ENCODE peak calls at places on chromosomes 3 and 15, in four cellular contexts. One of them, this sample, is unnamed.

GRCh38 chr15:69388259-69388658 is 25.9 kb upstream of the KIF23 start:
- DNase-seq in adrenal gland: peak; percentile 50
- DNase-seq in prostate gland: no peak
- DNase-seq in testis: no peak
- DNase-seq in this sample: no peak

GRCh38 chr15:79099692-79100091 is 9.1 kb upstream of the RASGRF1 start:
- DNase-seq in adrenal gland: no peak
- DNase-seq in prostate gland: no peak
- DNase-seq in testis: no peak
- DNase-seq in this sample: peak; percentile 43

GRCh38 chr3:197953881-197954280 is 3.9 kb downstream of the RPL35A start:
- DNase-seq in adrenal gland: peak; percentile 89
- DNase-seq in prostate gland: no peak
- DNase-seq in testis: no peak
- DNase-seq in this sample: no peak

GRCh38 chr3:127389415-127389814 is 101.6 kb upstream of the PRR20G start:
- DNase-seq in adrenal gland: no peak
- DNase-seq in prostate gland: no peak
- DNase-seq in testis: no peak
- DNase-seq in this sample: peak; percentile 54

GRCh38 chr3:54987719-54988118 is 59.9 kb upstream of the LRTM1 start:
- DNase-seq in adrenal gland: no peak
- DNase-seq in prostate gland: no peak
- DNase-seq in testis: no peak
- DNase-seq in this sample: no peak

GRCh38 chr3:23668430-23668904 is 137.3 kb upstream of the UBE2E1 start:
- DNase-seq in adrenal gland: no peak
- DNase-seq in prostate gland: no peak
- DNase-seq in testis: no peak
- DNase-seq in this sample: no peak

GRCh38 chr3:168398371-168399030 is 302.8 kb upstream of the GOLIM4 start:
- DNase-seq in adrenal gland: no peak
- DNase-seq in prostate gland: no peak
- DNase-seq in testis: no peak
- DNase-seq in this sample: no peak

GRCh38 chr3:31539275-31539674 is 6.5 kb downstream of the STT3B start:
- DNase-seq in adrenal gland: no peak
- DNase-seq in prostate gland: no peak
- DNase-seq in testis: no peak
- DNase-seq in this sample: no peak

GRCh38 chr3:117477214-117477755 is 767.7 kb downstream of the TUSC7 start:
- DNase-seq in adrenal gland: no peak
- DNase-seq in prostate gland: no peak
- DNase-seq in testis: no peak
- DNase-seq in this sample: no peak

GRCh38 chr15:55320963-55321362 is 1.9 kb downstream of the PIGB start:
- DNase-seq in adrenal gland: no peak
- DNase-seq in prostate gland: no peak
- DNase-seq in testis: no peak
- DNase-seq in this sample: no peak

GRCh38 chr3:33047842-33048834 is 48.8 kb downstream of the GLB1 start:
- DNase-seq in adrenal gland: no peak
- DNase-seq in prostate gland: no peak
- DNase-seq in testis: no peak
- DNase-seq in this sample: no peak

GRCh38 chr3:106560451-106560966 is 691.7 kb upstream of the CBLB start:
- DNase-seq in adrenal gland: no peak
- DNase-seq in prostate gland: no peak
- DNase-seq in testis: no peak
- DNase-seq in this sample: no peak

GRCh38 chr3:53184701-53185100 is 23.7 kb downstream of the PRKCD start:
- DNase-seq in adrenal gland: no peak
- DNase-seq in prostate gland: no peak
- DNase-seq in testis: no peak
- DNase-seq in this sample: no peak

GRCh38 chr3:129015388-129016105 is 14.4 kb downstream of the EFCC1 start:
- DNase-seq in adrenal gland: peak; percentile 82
- DNase-seq in prostate gland: no peak
- DNase-seq in testis: no peak
- DNase-seq in this sample: no peak

GRCh38 chr15:98881526-98882517 is 125.8 kb downstream of the PGPEP1L start:
- DNase-seq in adrenal gland: no peak
- DNase-seq in prostate gland: no peak
- DNase-seq in testis: no peak
- DNase-seq in this sample: no peak

GRCh38 chr3:112759210-112759609 is 87.5 kb downstream of the CD200R1L start:
- DNase-seq in adrenal gland: no peak
- DNase-seq in prostate gland: no peak
- DNase-seq in testis: no peak
- DNase-seq in this sample: no peak

GRCh38 chr15:99467861-99468460 is 97.8 kb upstream of the MEF2A start:
- DNase-seq in adrenal gland: no peak
- DNase-seq in prostate gland: no peak
- DNase-seq in testis: no peak
- DNase-seq in this sample: no peak

GRCh38 chr15:49815506-49815905 is 194.7 kb downstream of the DTWD1 start:
- DNase-seq in adrenal gland: no peak
- DNase-seq in prostate gland: no peak
- DNase-seq in testis: no peak
- DNase-seq in this sample: no peak

GRCh38 chr3:9448071-9448470 is 50.7 kb downstream of the SETD5 start:
- DNase-seq in adrenal gland: no peak
- DNase-seq in prostate gland: no peak
- DNase-seq in testis: no peak
- DNase-seq in this sample: no peak

GRCh38 chr15:79050341-79050740 is 40.2 kb downstream of the RASGRF1 start:
- DNase-seq in adrenal gland: no peak
- DNase-seq in prostate gland: no peak
- DNase-seq in testis: no peak
- DNase-seq in this sample: no peak

GRCh38 chr3:151203053-151203420 is at the start of gene GPR171:
- DNase-seq in adrenal gland: no peak
- DNase-seq in prostate gland: no peak
- DNase-seq in testis: no peak
- DNase-seq in this sample: no peak

GRCh38 chr3:11096266-11097135 is 57.8 kb upstream of the HRH1 start:
- DNase-seq in adrenal gland: peak; percentile 88
- DNase-seq in prostate gland: no peak
- DNase-seq in testis: peak; percentile 69
- DNase-seq in this sample: peak; percentile 87

GRCh38 chr3:4060064-4060463 is 243.1 kb upstream of the SETMAR start:
- DNase-seq in adrenal gland: no peak
- DNase-seq in prostate gland: no peak
- DNase-seq in testis: no peak
- DNase-seq in this sample: no peak

GRCh38 chr15:101242999-101243336 is 8.9 kb downstream of the CHSY1 start:
- DNase-seq in adrenal gland: no peak
- DNase-seq in prostate gland: no peak
- DNase-seq in testis: no peak
- DNase-seq in this sample: peak; percentile 53

GRCh38 chr3:106176734-106177133 is 307.9 kb upstream of the CBLB start:
- DNase-seq in adrenal gland: no peak
- DNase-seq in prostate gland: no peak
- DNase-seq in testis: no peak
- DNase-seq in this sample: no peak

GRCh38 chr3:52299247-52299657 is 11.6 kb downstream of the GLYCTK start:
- DNase-seq in adrenal gland: no peak
- DNase-seq in prostate gland: no peak
- DNase-seq in testis: no peak
- DNase-seq in this sample: peak; percentile 70

GRCh38 chr3:42638339-42638842 is 15.1 kb upstream of the ZBTB47 start:
- DNase-seq in adrenal gland: no peak
- DNase-seq in prostate gland: no peak
- DNase-seq in testis: no peak
- DNase-seq in this sample: no peak

GRCh38 chr3:171088496-171088895 is 62.0 kb upstream of the SLC2A2 start:
- DNase-seq in adrenal gland: no peak
- DNase-seq in prostate gland: no peak
- DNase-seq in testis: no peak
- DNase-seq in this sample: no peak

GRCh38 chr15:95162069-95162468 is 930.7 kb downstream of the MCTP2 start:
- DNase-seq in adrenal gland: no peak
- DNase-seq in prostate gland: no peak
- DNase-seq in testis: no peak
- DNase-seq in this sample: no peak

GRCh38 chr3:12707425-12707824 is 43.5 kb upstream of the RAF1 start:
- DNase-seq in adrenal gland: no peak
- DNase-seq in prostate gland: no peak
- DNase-seq in testis: no peak
- DNase-seq in this sample: no peak

GRCh38 chr3:20375302-20375701 is 189.3 kb upstream of the SGO1 start:
- DNase-seq in adrenal gland: no peak
- DNase-seq in prostate gland: no peak
- DNase-seq in testis: no peak
- DNase-seq in this sample: no peak

GRCh38 chr3:114660124-114660523 is 366.3 kb downstream of the TIGIT start:
- DNase-seq in adrenal gland: peak; percentile 72
- DNase-seq in prostate gland: no peak
- DNase-seq in testis: peak; percentile 26
- DNase-seq in this sample: no peak

GRCh38 chr15:37550360-37551024 is 383.9 kb upstream of the TMCO5A start:
- DNase-seq in adrenal gland: no peak
- DNase-seq in prostate gland: no peak
- DNase-seq in testis: no peak
- DNase-seq in this sample: peak; percentile 65

GRCh38 chr15:65330934-65331645 is 26.6 kb downstream of the RNU5B-1 start:
- DNase-seq in adrenal gland: no peak
- DNase-seq in prostate gland: no peak
- DNase-seq in testis: no peak
- DNase-seq in this sample: peak; percentile 70

GRCh38 chr15:51281368-51281967 is 56.9 kb downstream of the CYP19A1 start:
- DNase-seq in adrenal gland: peak; percentile 81
- DNase-seq in prostate gland: peak; percentile 15
- DNase-seq in testis: peak; percentile 80
- DNase-seq in this sample: peak; percentile 92

DNA sequence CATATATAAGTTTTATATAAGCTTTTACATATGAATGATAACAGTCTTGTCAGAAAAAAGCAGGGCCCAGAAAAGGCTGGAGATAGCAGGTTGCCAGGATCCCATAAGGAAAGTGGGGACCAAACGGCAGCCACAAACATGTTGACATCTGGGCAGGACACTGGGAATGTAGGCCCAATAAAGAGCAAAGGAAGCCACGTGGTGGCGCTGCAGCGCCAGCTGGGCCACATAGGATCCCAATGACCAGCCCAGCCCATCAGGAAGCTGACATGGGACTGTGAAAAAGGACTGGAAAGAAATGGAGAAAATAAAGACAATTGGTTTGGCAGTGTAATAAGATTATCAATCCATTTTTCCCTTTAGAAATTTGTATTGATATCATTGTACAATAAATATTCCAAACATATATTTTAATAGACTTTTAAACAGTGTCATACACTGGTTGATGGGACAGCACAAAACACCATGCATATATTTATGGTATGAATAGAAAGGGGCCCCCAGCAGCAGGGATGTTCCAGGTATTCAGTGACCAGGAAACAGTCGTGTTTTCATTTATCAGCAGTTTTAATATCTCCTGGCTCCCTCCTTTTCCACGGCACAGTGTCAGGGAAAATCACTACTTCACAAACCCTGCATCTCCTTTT is 89.0 kb upstream of the STRIT1 start:
- DNase-seq in adrenal gland: peak; percentile 70
- DNase-seq in prostate gland: peak; percentile 48
- DNase-seq in testis: peak; percentile 91
- DNase-seq in this sample: peak; percentile 95
- TF ChIP-seq CTCF in adrenal gland: peak; percentile 45
- TF ChIP-seq CTCF in prostate gland: peak; percentile 50
- TF ChIP-seq CTCF in testis: no peak
- TF ChIP-seq CTCF in this sample: peak; percentile 94

GRCh38 chr3:111302073-111302472 is 230.5 kb downstream of the NECTIN3 start:
- DNase-seq in adrenal gland: no peak
- DNase-seq in prostate gland: no peak
- DNase-seq in testis: no peak
- DNase-seq in this sample: no peak
- H3K4me1 ChIP-seq in adrenal gland: no peaks in the 10 kb centered on the region
- H3K4me1 ChIP-seq in prostate gland: no peaks in the 10 kb centered on the region
- H3K4me1 ChIP-seq in testis: peaks cover 4% of the 10 kb centered on the region
- H3K4me1 ChIP-seq in this sample: no peaks in the 10 kb centered on the region

GRCh38 chr15:73996939-73997338 is 2.4 kb downstream of the PML start:
- DNase-seq in adrenal gland: peak; percentile 55
- DNase-seq in prostate gland: no peak
- DNase-seq in testis: no peak
- DNase-seq in this sample: no peak
- TF ChIP-seq CTCF in adrenal gland: no peak
- TF ChIP-seq CTCF in prostate gland: no peak
- TF ChIP-seq CTCF in testis: no peak
- TF ChIP-seq CTCF in this sample: no peak

GRCh38 chr3:58021962-58022361 is 13.7 kb downstream of the FLNB start:
- DNase-seq in adrenal gland: no peak
- DNase-seq in prostate gland: no peak
- DNase-seq in testis: no peak
- DNase-seq in this sample: no peak

GRCh38 chr3:58020740-58021071 is 12.5 kb downstream of the FLNB start:
- DNase-seq in adrenal gland: no peak
- DNase-seq in prostate gland: peak; percentile 65
- DNase-seq in testis: no peak
- DNase-seq in this sample: no peak

GRCh38 chr3:58019343-58019742 is 11.1 kb downstream of the FLNB start:
- DNase-seq in adrenal gland: no peak
- DNase-seq in prostate gland: no peak
- DNase-seq in testis: no peak
- DNase-seq in this sample: no peak

GRCh38 chr3:58022490-58022889 is 14.3 kb downstream of the FLNB start:
- DNase-seq in adrenal gland: no peak
- DNase-seq in prostate gland: no peak
- DNase-seq in testis: no peak
- DNase-seq in this sample: no peak

DNA sequence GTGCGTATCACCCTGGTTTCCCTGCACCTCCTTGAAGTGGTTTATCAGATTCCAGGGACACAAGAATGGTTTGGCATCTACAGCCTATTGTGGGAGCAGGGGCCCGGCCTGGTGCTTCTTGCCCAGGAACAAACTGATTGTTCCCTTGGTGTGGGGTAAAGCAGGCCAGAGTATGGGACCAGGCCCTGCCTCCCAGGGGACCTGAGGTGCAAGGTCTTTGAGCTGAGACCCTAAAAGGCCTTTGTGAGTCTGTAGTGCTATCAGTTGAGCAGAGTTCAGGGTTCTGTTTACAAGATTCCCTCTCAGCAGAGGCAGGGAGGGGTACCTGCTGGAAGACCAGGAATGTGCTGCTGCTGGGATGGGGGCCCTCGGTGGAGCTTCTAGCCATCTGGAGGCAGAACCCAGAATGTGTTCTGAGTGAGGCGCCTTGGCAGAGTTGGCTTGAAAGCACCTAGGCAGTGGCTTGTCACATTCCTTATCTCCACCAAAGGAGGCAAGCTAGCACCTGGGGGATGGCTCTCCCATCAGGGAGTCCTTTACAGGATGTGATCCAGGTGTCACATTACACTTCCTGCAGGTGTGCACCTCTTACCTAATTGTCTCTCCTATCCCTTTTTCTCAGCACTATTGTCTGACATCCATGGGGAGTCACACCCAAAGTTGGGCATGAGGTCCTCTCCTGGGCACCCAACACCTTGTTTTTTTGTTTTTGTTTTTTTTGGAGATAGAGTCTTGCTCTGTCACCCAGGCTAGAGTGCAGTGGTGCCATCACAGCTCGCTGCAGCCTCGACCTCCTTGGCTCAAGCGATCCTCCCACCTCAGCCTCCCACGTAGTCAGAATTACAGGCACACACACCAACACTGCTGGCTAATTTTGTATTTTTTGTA is 13.1 kb downstream of the FLNB start:
- DNase-seq in adrenal gland: no peak
- DNase-seq in prostate gland: no peak
- DNase-seq in testis: no peak
- DNase-seq in this sample: peak; percentile 95
- H3K4me1 ChIP-seq in adrenal gland: peaks cover 29% of the 10 kb centered on the region
- H3K4me1 ChIP-seq in prostate gland: peaks cover 49% of the 10 kb centered on the region
- H3K4me1 ChIP-seq in testis: peaks cover 48% of the 10 kb centered on the region
- H3K4me1 ChIP-seq in this sample: peaks cover 33% of the 10 kb centered on the region

This sample was measured in endodermal cell.